ENCODE peak calls at places on chromosome 14, in eight cellular contexts. U is HCT116, G is adrenal gland, I is prostate gland, F is transverse colon, Y is testis, V is tibial nerve, T is heart left ventricle. B is an unnamed sample. For H3K27me3, the result is how much of the 10 kb centered on the place peaks cover.

GRCh38 chr14:59189281-59189821 is 884 bp downstream of the DAAM1 start:
- DNase-seq in V (no peak), I (peak), T (peak), U (no peak), G (no peak), Y (peak), F (no peak), B (no peak)

GRCh38 chr14:21475767-21476525 is 813 bp downstream of the RAB2B start:
- DNase-seq in U (peak), I (no peak), G (no peak), F (no peak), T (no peak), V (no peak), Y (no peak), B (no peak)

GRCh38 chr14:37597538-37598084 is 2.2 kb downstream of the TTC6 start:
- DNase-seq in G (no peak), F (peak), V (no peak), Y (peak), U (no peak), T (no peak), I (no peak), B (no peak)

GRCh38 chr14:51236314-51236713 is 3.7 kb upstream of the TMX1 start:
- DNase-seq in V (no peak), U (no peak), G (no peak), Y (no peak), T (no peak), I (no peak), F (no peak), B (no peak)

GRCh38 chr14:98138666-98139065 is 1133.3 kb downstream of the BCL11B start:
- DNase-seq in V (no peak), Y (peak), G (no peak), T (no peak), U (peak), F (peak), I (peak), B (no peak)

GRCh38 chr14:105091335-105092123 is 26.3 kb upstream of the GPR132 start:
- DNase-seq in G (peak), T (peak), U (peak), F (peak), V (no peak), I (peak), Y (peak), B (no peak)

GRCh38 chr14:101242442-101243385 is 318.6 kb upstream of the DIO3 start:
- DNase-seq in Y (no peak), T (no peak), F (no peak), V (no peak), I (no peak), G (no peak), U (no peak), B (no peak)

GRCh38 chr14:32366995-32367394 is 37.9 kb downstream of the AKAP6 start:
- DNase-seq in I (no peak), G (no peak), F (no peak), V (no peak), Y (peak), U (no peak), T (no peak), B (no peak)

GRCh38 chr14:20494935-20495766 is 10.2 kb upstream of the RNASE10 start:
- DNase-seq in Y (no peak), U (peak), F (no peak), I (peak), V (no peak), G (no peak), T (no peak), B (no peak)

GRCh38 chr14:65290830-65291229 is 121.7 kb upstream of the FUT8 start:
- DNase-seq in G (no peak), I (no peak), Y (no peak), V (no peak), U (peak), T (no peak), F (no peak), B (no peak)

DNA sequence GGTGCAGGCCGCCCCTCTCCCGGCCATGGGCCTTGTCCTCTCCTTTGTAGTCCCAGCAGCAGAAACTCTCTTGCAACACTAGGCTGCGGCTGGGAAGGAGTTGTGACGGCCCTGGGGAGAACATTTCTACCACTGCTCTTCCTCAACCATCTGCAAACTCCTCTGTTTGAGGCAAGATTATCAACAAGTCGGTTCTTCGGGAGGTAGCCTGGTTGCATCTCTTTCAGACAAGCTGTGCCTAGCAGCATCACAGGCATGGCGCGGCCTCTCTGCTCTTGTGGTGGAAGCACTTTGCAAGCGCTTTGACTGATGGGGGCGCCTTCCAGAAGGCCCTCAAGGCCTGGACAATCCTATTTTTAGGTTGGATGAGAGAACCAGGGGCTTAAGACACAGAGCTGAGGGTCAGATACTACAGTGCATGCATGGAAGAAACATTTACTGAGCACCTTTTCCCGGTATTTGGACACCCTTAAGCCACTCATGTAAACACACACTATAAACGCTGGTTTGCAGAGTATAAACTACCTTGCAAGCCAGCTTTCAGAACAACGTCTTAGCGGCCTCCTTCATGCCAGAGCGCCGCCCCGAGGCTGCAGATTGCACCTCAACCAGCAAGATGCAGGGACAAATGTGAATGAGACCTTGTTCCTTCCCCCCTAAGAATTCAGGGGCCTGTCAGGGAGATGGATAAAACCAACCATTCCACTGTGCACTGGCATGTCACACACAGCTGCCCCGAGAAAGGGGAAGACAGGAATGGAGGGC is 1.3 kb upstream of the PRIMA1 start:
- DNase-seq in G (no peak), Y (no peak), T (no peak), U (no peak), V (no peak), I (no peak), F (no peak), B (no peak)
- H3K27me3 ChIP-seq in G (under half), Y (under half), T (under half), U (under half), V (under half), I (under half), F (under half), B (under half)

DNA sequence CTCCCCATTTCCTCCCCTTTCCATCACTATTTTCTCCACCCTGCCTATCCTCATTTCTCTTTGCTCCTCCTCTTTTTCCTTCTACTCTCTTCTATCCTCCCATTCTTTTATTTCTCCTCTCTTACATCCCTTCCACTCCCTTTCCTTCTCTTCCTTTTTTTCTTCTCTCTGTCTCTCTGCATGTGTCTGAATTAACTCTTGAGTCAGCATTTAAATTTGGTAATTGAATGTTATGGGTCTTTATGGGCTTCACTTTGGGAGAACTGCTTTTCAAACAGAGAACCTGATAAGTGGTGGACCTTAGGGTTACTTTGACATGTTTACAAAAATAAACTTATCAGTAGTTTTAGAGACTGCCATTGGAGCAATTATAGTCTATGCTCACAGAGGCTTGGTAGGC is 992.7 kb downstream of the NRXN3 start:
- DNase-seq in V (no peak), I (no peak), T (no peak), G (no peak), U (no peak), Y (no peak), F (no peak), B (no peak)
- H3K27ac ChIP-seq in V (no peak), I (no peak), T (no peak), G (no peak), U (no peak), Y (no peak), F (no peak), B (no peak)

GRCh38 chr14:23023500-23024152 is 11.1 kb downstream of the PSMB5 start:
- DNase-seq in F (no peak), G (no peak), Y (no peak), T (no peak), V (no peak), U (no peak), I (no peak), B (no peak)
- TF ChIP-seq POLR2A in F (no peak), G (no peak), Y (no peak), T (no peak), V (no peak), U (no peak), I (no peak), B (no peak)

GRCh38 chr14:72503271-72503670 is 390.6 kb downstream of the DPF3 start:
- DNase-seq in Y (no peak), U (no peak), V (no peak), I (no peak), G (no peak), F (no peak), T (no peak), B (no peak)

GRCh38 chr14:72501439-72501838 is 392.5 kb downstream of the DPF3 start:
- DNase-seq in F (no peak), Y (no peak), I (no peak), T (no peak), G (no peak), V (no peak), U (no peak), B (no peak)

GRCh38 chr14:72500234-72500838 is 393.6 kb downstream of the DPF3 start:
- DNase-seq in U (no peak), V (no peak), G (no peak), I (peak), F (no peak), Y (no peak), T (no peak), B (no peak)

GRCh38 chr14:72498646-72499045 is 395.3 kb downstream of the DPF3 start:
- DNase-seq in F (no peak), I (no peak), G (no peak), T (no peak), Y (no peak), V (no peak), U (no peak), B (no peak)

DNA sequence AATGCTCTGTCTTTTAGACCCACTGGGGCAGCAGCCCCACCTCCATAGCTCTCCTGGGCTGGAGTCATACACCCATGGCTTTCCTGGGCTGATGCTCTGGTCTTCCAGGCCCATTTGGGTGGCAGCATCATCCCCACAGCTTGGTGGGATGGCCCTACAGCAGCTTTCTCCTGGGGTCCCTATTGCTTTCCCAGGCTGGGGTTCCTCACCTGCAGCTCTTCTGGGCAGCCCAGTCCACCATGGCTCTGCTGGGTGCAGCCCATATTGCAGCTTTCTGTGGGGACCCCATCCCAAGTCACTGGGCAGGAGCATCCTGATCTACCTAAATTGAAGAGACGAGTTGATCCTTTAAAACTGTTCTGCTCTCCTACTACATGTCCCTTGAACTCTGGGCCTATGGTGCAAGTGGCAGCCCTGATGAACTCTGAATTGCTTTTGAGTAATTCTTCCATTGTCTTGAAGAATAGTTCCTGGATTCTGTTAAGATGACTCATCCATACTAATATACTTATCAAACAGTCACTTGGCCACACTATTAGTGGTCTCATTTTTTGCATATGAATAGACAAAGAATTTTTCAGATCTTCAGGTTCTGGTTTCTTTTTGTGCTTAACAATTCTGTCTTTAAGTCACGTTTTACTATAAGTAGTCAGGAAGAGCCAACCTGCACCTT is 390.1 kb downstream of the DPF3 start:
- DNase-seq in U (peak), Y (no peak), F (no peak), T (no peak), G (no peak), I (no peak), V (no peak), B (peak)
- H3K27me3 ChIP-seq in U (under half), Y (under half), F (under half), T (under half), G (under half), I (under half), V (under half), B (under half)

GRCh38 chr14:89365071-89365801 is 51.8 kb downstream of the FOXN3 start:
- DNase-seq in I (no peak), F (peak), Y (no peak), V (no peak), U (no peak), G (no peak), T (peak), B (no peak)
- H3K27ac ChIP-seq in I (no peak), F (peak), Y (no peak), V (no peak), U (no peak), G (peak), T (peak), B (no peak)

GRCh38 chr14:99183716-99184115 is 88.3 kb downstream of the BCL11B start:
- DNase-seq in F (no peak), G (no peak), T (no peak), Y (no peak), U (no peak), V (no peak), I (no peak), B (no peak)
- TF ChIP-seq POLR2A in F (no peak), G (no peak), T (no peak), Y (no peak), U (no peak), V (no peak), I (no peak), B (no peak)

B was measured in vagina.